ENCODE peak calls at places on chromosomes 13 and 19, in four cellular contexts. Y is sigmoid colon, I is upper lobe of left lung, P is tibial nerve. F is an unnamed sample.

GRCh38 chr19:35363001-35363590 is 4.8 kb downstream of the FFAR3 start:
- DNase-seq in Y (no peak), I (no peak), P (no peak), F (no peak)

GRCh38 chr19:45771331-45771933 is 2.4 kb upstream of the SIX5 start:
- DNase-seq in Y (peak; percentile 78), I (peak; percentile 89), P (no peak), F (peak; percentile 59)

GRCh38 chr13:34435338-34435737 is 506.7 kb upstream of the NBEA start:
- DNase-seq in Y (no peak), I (no peak), P (no peak), F (no peak)

GRCh38 chr13:83350569-83350968 is 531.7 kb downstream of the SLITRK1 start:
- DNase-seq in Y (no peak), I (no peak), P (no peak), F (no peak)

GRCh38 chr19:51417107-51417806 is at the start of gene SIGLEC10:
- DNase-seq in Y (no peak), I (peak; percentile 77), P (no peak), F (no peak)

GRCh38 chr19:55083004-55083850 is 7.6 kb downstream of the EPS8L1 start:
- DNase-seq in Y (no peak), I (peak; percentile 85), P (no peak), F (no peak)

GRCh38 chr13:91203430-91203829 is 144.1 kb upstream of the MIR17HG start:
- DNase-seq in Y (no peak), I (no peak), P (no peak), F (no peak)

GRCh38 chr13:83780201-83780600 is 102.1 kb downstream of the SLITRK1 start:
- DNase-seq in Y (no peak), I (no peak), P (no peak), F (no peak)

GRCh38 chr13:94417294-94417693 is 62.2 kb downstream of the DCT start:
- DNase-seq in Y (no peak), I (no peak), P (no peak), F (no peak)
- H3K27ac ChIP-seq in Y (no peak overlapping the region), I (no peak overlapping the region), P (no peak overlapping the region), F (no peak overlapping the region)

DNA sequence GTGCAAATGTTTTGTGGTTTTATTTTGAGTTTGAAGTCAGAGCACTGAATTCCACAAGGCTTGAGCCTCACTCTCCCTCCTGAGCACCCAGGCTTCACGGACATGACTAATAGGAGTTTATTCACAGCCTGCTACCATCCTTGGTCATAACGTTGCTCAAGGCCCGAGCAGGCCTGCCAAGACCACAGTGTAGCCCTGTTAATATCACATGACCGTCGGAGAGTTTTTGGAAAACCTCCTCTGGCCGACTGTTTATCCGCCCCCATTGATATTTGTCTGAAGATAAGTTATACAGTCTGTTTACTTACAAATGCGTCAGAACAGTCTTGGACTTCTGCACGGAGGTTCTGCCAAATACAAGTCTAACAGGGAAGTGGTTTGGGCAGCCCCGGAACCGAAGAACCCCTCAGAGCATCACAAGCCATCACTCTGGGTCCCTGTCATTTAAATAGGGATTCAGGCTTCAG is 89.9 kb downstream of the COL4A2 start:
- DNase-seq in Y (peak; percentile 99), I (no peak), P (peak; percentile 87), F (peak; percentile 96)
- TF ChIP-seq EP300 in Y (peak; percentile 94), I (no peak), P (peak; percentile 93), F (peak; percentile 93)

DNA sequence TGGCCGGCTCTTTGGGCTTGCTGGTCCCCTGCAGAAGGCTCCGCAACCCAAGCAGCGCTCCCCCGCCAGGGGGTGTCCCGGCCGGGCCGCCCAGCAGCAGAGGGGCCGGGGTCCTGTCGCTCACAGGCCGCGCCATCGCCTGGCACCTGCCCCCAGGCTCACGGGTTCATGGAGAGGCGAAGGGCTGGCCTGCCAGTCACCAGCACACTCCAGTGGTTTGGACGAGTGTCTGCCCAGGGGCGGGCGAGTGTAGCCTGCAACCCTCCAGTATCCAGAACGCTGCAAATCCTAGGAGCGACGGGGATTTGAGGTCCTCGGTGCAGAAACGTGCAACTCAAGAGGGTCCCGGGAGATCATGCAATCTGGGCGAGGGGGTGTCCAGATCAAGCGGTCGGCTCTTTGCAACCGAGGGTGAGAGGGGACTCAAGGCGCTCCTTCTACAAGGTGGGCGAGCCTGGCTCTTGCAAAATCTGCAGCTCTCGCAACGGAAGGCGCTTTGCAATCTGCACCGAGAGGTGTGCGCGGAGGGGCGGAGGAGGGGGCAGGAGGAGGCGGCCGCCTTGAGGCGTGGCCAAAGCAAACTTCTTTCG is at the start of gene DBP:
- DNase-seq in Y (no peak), I (peak; percentile 91), P (no peak), F (peak; percentile 74)
- TF ChIP-seq CTCF in Y (no peak), I (peak; percentile 38), P (no peak), F (peak; percentile 30)

GRCh38 chr13:114097893-114098688 is 34.3 kb downstream of the RASA3 start:
- DNase-seq in Y (peak; percentile 57), I (peak; percentile 62), P (peak; percentile 8), F (no peak)
- H3K27ac ChIP-seq in Y (peak overlapping the region; percentile 75), I (no peak overlapping the region), P (peak overlapping the region; percentile 3), F (no peak overlapping the region)

GRCh38 chr13:89057274-89057673 is 1386.1 kb downstream of the SLITRK5 start:
- DNase-seq in Y (no peak), I (no peak), P (no peak), F (no peak)

GRCh38 chr13:89053418-89053817 is 1382.2 kb downstream of the SLITRK5 start:
- DNase-seq in Y (no peak), I (no peak), P (no peak), F (no peak)

GRCh38 chr13:89057862-89058261 is 1386.7 kb downstream of the SLITRK5 start:
- DNase-seq in Y (no peak), I (no peak), P (no peak), F (no peak)

DNA sequence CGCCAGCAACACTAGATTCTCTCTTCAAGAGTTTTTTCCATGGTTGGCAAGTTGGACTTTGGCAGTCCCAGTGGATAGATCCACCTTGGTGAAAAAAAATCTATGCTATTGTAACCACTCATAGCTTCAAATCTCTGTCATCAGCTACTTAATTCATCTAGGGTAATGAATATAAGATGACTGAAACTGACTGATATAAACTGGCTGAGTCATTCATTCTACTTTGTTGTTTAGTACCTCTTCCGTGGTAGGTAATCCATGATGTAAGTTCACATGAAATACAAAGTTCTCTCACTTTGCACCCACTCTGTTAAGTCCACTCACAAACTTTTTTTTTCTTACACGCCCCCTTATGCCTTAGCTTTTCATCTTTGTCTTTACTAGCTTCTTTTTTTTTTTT is 1381.5 kb downstream of the SLITRK5 start:
- DNase-seq in Y (no peak), I (no peak), P (no peak), F (no peak)
- TF ChIP-seq EP300 in Y (no peak), I (no peak), P (no peak), F (no peak)

DNA sequence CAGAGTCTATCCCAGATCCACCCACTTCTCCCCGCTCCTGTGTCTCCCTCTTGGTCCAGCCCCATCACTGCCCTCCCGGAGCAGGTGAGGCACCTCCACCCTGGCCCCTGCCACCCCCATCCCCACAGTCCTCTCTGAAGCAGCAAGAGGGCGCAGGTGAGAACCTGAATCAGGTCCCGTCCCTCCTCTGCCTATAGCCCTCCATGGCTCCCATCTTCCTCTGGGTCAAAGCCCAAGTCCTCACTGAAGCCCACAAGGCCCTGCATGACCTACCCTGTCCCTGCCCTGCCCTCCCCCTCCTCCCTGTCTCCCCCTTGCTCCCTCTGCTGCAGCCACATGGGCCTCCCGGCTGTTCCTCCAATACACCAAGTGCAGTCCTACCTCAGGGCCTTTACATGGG is 10.8 kb upstream of the ZNRF4 start:
- DNase-seq in Y (no peak), I (no peak), P (no peak), F (no peak)
- TF ChIP-seq CTCF in Y (no peak), I (no peak), P (no peak), F (no peak)

GRCh38 chr19:2139385-2140192 is 11.8 kb downstream of the AP3D1 start:
- DNase-seq in Y (no peak), I (no peak), P (no peak), F (no peak)
- H3K27ac ChIP-seq in Y (no peak overlapping the region), I (no peak overlapping the region), P (no peak overlapping the region), F (no peak overlapping the region)

DNA sequence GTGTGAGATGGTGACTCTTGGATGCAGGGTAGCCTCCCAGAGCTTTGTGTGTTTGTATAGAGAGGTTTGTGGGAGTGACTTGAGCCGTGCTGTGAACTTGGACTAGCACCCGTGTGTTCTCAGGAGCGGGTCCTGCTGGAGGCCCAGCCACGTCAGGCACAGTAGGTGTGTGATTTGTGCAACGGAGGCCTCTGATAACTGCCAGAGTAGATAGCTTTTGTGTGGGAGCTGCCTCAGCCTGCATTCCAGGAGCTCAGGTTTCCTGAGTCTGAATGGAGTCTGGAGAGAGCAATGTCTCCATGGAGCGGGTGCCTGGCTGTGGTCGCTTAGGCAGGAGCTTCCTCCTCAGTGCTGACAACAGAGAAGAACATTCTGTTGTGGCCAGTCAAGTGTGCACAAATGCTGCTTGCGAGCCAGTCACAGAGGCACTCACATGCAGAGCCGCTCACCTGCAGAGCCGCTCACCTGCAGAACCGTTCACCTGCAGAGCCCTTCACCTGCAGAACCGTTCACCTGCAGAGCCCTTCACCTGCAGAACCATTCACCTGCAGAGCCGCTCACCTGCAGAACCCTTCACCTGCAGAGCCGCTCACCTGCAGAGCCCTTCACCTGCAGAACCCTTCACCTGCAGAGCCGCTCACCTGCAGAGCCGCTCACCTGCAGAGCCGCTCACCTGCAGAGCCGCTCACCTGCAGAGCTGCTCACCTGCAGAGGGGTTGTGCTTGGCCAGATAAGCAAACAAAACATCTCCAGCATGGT is 32.6 kb downstream of the TFDP1 start:
- DNase-seq in Y (no peak), I (no peak), P (no peak), F (no peak)
- TF ChIP-seq EP300 in Y (no peak), I (no peak), P (no peak), F (no peak)

GRCh38 chr19:8251025-8251472 is 41.9 kb downstream of the CERS4 start:
- DNase-seq in Y (peak; percentile 95), I (peak; percentile 92), P (peak; percentile 63), F (peak; percentile 47)
- TF ChIP-seq CTCF in Y (no peak), I (peak; percentile 44), P (peak; percentile 24), F (no peak)

F was measured in ovary.